ENCODE peak calls at places on chromosomes 7 and 10, in nine cellular contexts. One of them, this sample, is unnamed.

GRCh38 chr7:3154881-3155494 is 111.3 kb upstream of the CARD11 start:
- DNase-seq in fibroblast of lung: peak
- DNase-seq in AG04450: peak
- DNase-seq in kidney epithelial cell: no peak
- DNase-seq in body of pancreas: peak
- DNase-seq in CD8-positive, alpha-beta T cell: peak
- DNase-seq in upper lobe of right lung: peak
- DNase-seq in fibroblast of mammary gland: peak
- DNase-seq in HepG2: peak
- DNase-seq in this sample: no peak

GRCh38 chr10:14247650-14248258 is 83.0 kb downstream of the FRMD4A start:
- DNase-seq in fibroblast of lung: peak
- DNase-seq in AG04450: no peak
- DNase-seq in kidney epithelial cell: no peak
- DNase-seq in body of pancreas: peak
- DNase-seq in CD8-positive, alpha-beta T cell: no peak
- DNase-seq in upper lobe of right lung: no peak
- DNase-seq in fibroblast of mammary gland: no peak
- DNase-seq in HepG2: no peak
- DNase-seq in this sample: peak

GRCh38 chr7:156790264-156790663 is 102.7 kb downstream of the LMBR1 start:
- DNase-seq in fibroblast of lung: no peak
- DNase-seq in AG04450: no peak
- DNase-seq in kidney epithelial cell: no peak
- DNase-seq in body of pancreas: no peak
- DNase-seq in CD8-positive, alpha-beta T cell: no peak
- DNase-seq in upper lobe of right lung: no peak
- DNase-seq in fibroblast of mammary gland: no peak
- DNase-seq in HepG2: peak
- DNase-seq in this sample: no peak

GRCh38 chr10:125779403-125780327 is 4.0 kb upstream of the MMP21 start:
- DNase-seq in fibroblast of lung: no peak
- DNase-seq in AG04450: no peak
- DNase-seq in kidney epithelial cell: no peak
- DNase-seq in body of pancreas: no peak
- DNase-seq in CD8-positive, alpha-beta T cell: no peak
- DNase-seq in upper lobe of right lung: no peak
- DNase-seq in fibroblast of mammary gland: no peak
- DNase-seq in HepG2: no peak
- DNase-seq in this sample: no peak

GRCh38 chr7:114820993-114821945 is 100.6 kb upstream of the MDFIC start:
- DNase-seq in fibroblast of lung: peak
- DNase-seq in AG04450: no peak
- DNase-seq in kidney epithelial cell: no peak
- DNase-seq in body of pancreas: no peak
- DNase-seq in CD8-positive, alpha-beta T cell: no peak
- DNase-seq in upper lobe of right lung: no peak
- DNase-seq in fibroblast of mammary gland: peak
- DNase-seq in HepG2: no peak
- DNase-seq in this sample: no peak

GRCh38 chr10:23146069-23146657 is 45.9 kb upstream of the PTF1A start:
- DNase-seq in fibroblast of lung: no peak
- DNase-seq in AG04450: no peak
- DNase-seq in kidney epithelial cell: no peak
- DNase-seq in body of pancreas: no peak
- DNase-seq in CD8-positive, alpha-beta T cell: no peak
- DNase-seq in upper lobe of right lung: no peak
- DNase-seq in fibroblast of mammary gland: no peak
- DNase-seq in HepG2: no peak
- DNase-seq in this sample: no peak

GRCh38 chr7:50304158-50304910 is at the start of gene IKZF1:
- DNase-seq in fibroblast of lung: no peak
- DNase-seq in AG04450: no peak
- DNase-seq in kidney epithelial cell: no peak
- DNase-seq in body of pancreas: peak
- DNase-seq in CD8-positive, alpha-beta T cell: peak
- DNase-seq in upper lobe of right lung: peak
- DNase-seq in fibroblast of mammary gland: no peak
- DNase-seq in HepG2: no peak
- DNase-seq in this sample: no peak

GRCh38 chr10:122181901-122182799 is 88.9 kb upstream of the BTBD16 start:
- DNase-seq in fibroblast of lung: peak
- DNase-seq in AG04450: no peak
- DNase-seq in kidney epithelial cell: no peak
- DNase-seq in body of pancreas: no peak
- DNase-seq in CD8-positive, alpha-beta T cell: no peak
- DNase-seq in upper lobe of right lung: no peak
- DNase-seq in fibroblast of mammary gland: peak
- DNase-seq in HepG2: no peak
- DNase-seq in this sample: peak

GRCh38 chr10:109957092-109957797 is 33.9 kb upstream of the XPNPEP1 start:
- DNase-seq in fibroblast of lung: no peak
- DNase-seq in AG04450: no peak
- DNase-seq in kidney epithelial cell: no peak
- DNase-seq in body of pancreas: peak
- DNase-seq in CD8-positive, alpha-beta T cell: no peak
- DNase-seq in upper lobe of right lung: no peak
- DNase-seq in fibroblast of mammary gland: no peak
- DNase-seq in HepG2: no peak
- DNase-seq in this sample: no peak

GRCh38 chr7:111527545-111527944 is 34.7 kb downstream of the IMMP2L start:
- DNase-seq in fibroblast of lung: no peak
- DNase-seq in AG04450: no peak
- DNase-seq in kidney epithelial cell: no peak
- DNase-seq in body of pancreas: no peak
- DNase-seq in CD8-positive, alpha-beta T cell: no peak
- DNase-seq in upper lobe of right lung: no peak
- DNase-seq in fibroblast of mammary gland: no peak
- DNase-seq in HepG2: no peak
- DNase-seq in this sample: no peak

GRCh38 chr10:7515549-7515948 is 104.7 kb upstream of the SFMBT2 start:
- DNase-seq in fibroblast of lung: no peak
- DNase-seq in AG04450: no peak
- DNase-seq in kidney epithelial cell: no peak
- DNase-seq in body of pancreas: no peak
- DNase-seq in CD8-positive, alpha-beta T cell: no peak
- DNase-seq in upper lobe of right lung: no peak
- DNase-seq in fibroblast of mammary gland: no peak
- DNase-seq in HepG2: no peak
- DNase-seq in this sample: no peak

GRCh38 chr10:18159596-18159995 is 19.4 kb downstream of the CACNB2 start:
- DNase-seq in fibroblast of lung: no peak
- DNase-seq in AG04450: no peak
- DNase-seq in kidney epithelial cell: no peak
- DNase-seq in body of pancreas: no peak
- DNase-seq in CD8-positive, alpha-beta T cell: no peak
- DNase-seq in upper lobe of right lung: no peak
- DNase-seq in fibroblast of mammary gland: peak
- DNase-seq in HepG2: no peak
- DNase-seq in this sample: no peak

GRCh38 chr7:105932835-105933477 is 30.1 kb upstream of the CDHR3 start:
- DNase-seq in fibroblast of lung: peak
- DNase-seq in AG04450: peak
- DNase-seq in kidney epithelial cell: no peak
- DNase-seq in body of pancreas: no peak
- DNase-seq in CD8-positive, alpha-beta T cell: no peak
- DNase-seq in upper lobe of right lung: no peak
- DNase-seq in fibroblast of mammary gland: peak
- DNase-seq in HepG2: no peak
- DNase-seq in this sample: peak

GRCh38 chr7:105935250-105935649 is 27.8 kb upstream of the CDHR3 start:
- DNase-seq in fibroblast of lung: no peak
- DNase-seq in AG04450: no peak
- DNase-seq in kidney epithelial cell: no peak
- DNase-seq in body of pancreas: peak
- DNase-seq in CD8-positive, alpha-beta T cell: no peak
- DNase-seq in upper lobe of right lung: no peak
- DNase-seq in fibroblast of mammary gland: no peak
- DNase-seq in HepG2: no peak
- DNase-seq in this sample: no peak

GRCh38 chr7:105937411-105937810 is 25.7 kb upstream of the CDHR3 start:
- DNase-seq in fibroblast of lung: no peak
- DNase-seq in AG04450: no peak
- DNase-seq in kidney epithelial cell: no peak
- DNase-seq in body of pancreas: no peak
- DNase-seq in CD8-positive, alpha-beta T cell: no peak
- DNase-seq in upper lobe of right lung: no peak
- DNase-seq in fibroblast of mammary gland: no peak
- DNase-seq in HepG2: no peak
- DNase-seq in this sample: no peak

GRCh38 chr7:105931179-105931578 is 31.9 kb upstream of the CDHR3 start:
- DNase-seq in fibroblast of lung: no peak
- DNase-seq in AG04450: no peak
- DNase-seq in kidney epithelial cell: no peak
- DNase-seq in body of pancreas: no peak
- DNase-seq in CD8-positive, alpha-beta T cell: no peak
- DNase-seq in upper lobe of right lung: no peak
- DNase-seq in fibroblast of mammary gland: no peak
- DNase-seq in HepG2: no peak
- DNase-seq in this sample: no peak

DNA sequence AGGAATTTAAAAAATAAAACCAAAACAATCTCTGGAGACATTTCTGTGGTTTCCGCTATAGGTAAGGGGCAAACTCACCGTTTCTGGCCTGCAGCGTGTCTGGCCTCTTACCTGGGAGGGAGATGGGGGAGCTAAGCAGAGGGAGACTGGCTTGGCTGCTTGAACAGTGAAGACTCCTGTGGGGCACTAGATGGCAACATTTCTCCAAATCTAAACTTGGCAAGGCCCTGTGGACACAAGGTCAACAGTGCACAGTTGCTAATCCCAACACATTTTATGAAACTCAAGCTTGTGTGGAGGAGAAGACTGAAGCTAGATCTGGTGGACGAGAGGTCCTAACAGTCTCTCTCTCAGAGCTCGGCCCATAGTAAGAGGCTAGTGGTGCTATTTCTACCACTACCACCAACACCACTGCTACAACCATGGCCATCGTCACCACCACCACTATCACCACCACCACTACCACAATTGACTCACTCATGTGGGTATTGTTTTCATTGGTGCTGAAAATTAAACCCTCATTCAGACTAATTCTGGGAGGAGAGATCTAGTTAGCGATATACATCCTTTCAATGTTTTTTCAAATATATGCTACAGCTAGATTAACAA is 28.4 kb upstream of the CDHR3 start:
- DNase-seq in fibroblast of lung: peak
- DNase-seq in AG04450: no peak
- DNase-seq in kidney epithelial cell: no peak
- DNase-seq in body of pancreas: peak
- DNase-seq in CD8-positive, alpha-beta T cell: no peak
- DNase-seq in upper lobe of right lung: no peak
- DNase-seq in fibroblast of mammary gland: peak
- DNase-seq in HepG2: peak
- DNase-seq in this sample: peak
- TF ChIP-seq CTCF in fibroblast of lung: peak
- TF ChIP-seq CTCF in AG04450: peak
- TF ChIP-seq CTCF in kidney epithelial cell: peak
- TF ChIP-seq CTCF in body of pancreas: peak
- TF ChIP-seq CTCF in CD8-positive, alpha-beta T cell: no peak
- TF ChIP-seq CTCF in upper lobe of right lung: peak
- TF ChIP-seq CTCF in fibroblast of mammary gland: peak
- TF ChIP-seq CTCF in HepG2: peak
- TF ChIP-seq CTCF in this sample: peak

DNA sequence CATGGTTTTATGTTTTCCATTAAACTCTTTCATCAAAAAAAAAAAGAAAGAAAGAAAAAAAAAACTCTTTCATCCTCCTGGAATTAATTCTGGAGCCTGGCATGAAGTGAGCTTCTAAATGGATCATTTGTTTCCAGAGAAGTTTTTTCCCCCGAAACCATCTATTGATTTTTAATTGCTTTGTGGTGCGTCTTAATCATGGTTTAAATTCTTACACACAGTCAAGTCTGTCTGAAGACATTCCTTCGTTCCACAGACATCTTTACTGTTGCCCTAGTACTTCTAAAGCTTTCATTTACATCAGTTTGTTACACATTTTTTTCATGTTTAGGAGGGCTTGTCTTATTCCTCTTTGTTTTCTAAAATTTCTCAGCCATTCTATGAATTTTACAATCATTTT is 493.4 kb upstream of the FOXK1 start:
- DNase-seq in fibroblast of lung: peak
- DNase-seq in AG04450: no peak
- DNase-seq in kidney epithelial cell: no peak
- DNase-seq in body of pancreas: no peak
- DNase-seq in CD8-positive, alpha-beta T cell: no peak
- DNase-seq in upper lobe of right lung: no peak
- DNase-seq in fibroblast of mammary gland: no peak
- DNase-seq in HepG2: no peak
- DNase-seq in this sample: no peak
- H3K4me3 ChIP-seq in fibroblast of lung: no peak
- H3K4me3 ChIP-seq in AG04450: no peak
- H3K4me3 ChIP-seq in kidney epithelial cell: no peak
- H3K4me3 ChIP-seq in body of pancreas: no peak
- H3K4me3 ChIP-seq in CD8-positive, alpha-beta T cell: no peak
- H3K4me3 ChIP-seq in upper lobe of right lung: no peak
- H3K4me3 ChIP-seq in fibroblast of mammary gland: no peak
- H3K4me3 ChIP-seq in HepG2: no peak
- H3K4me3 ChIP-seq in this sample: no peak

GRCh38 chr7:39153647-39154046 is 175.9 kb downstream of the POU6F2 start:
- DNase-seq in fibroblast of lung: no peak
- DNase-seq in AG04450: no peak
- DNase-seq in kidney epithelial cell: no peak
- DNase-seq in body of pancreas: no peak
- DNase-seq in CD8-positive, alpha-beta T cell: no peak
- DNase-seq in upper lobe of right lung: no peak
- DNase-seq in fibroblast of mammary gland: no peak
- DNase-seq in HepG2: no peak
- DNase-seq in this sample: no peak
- TF ChIP-seq CTCF in fibroblast of lung: no peak
- TF ChIP-seq CTCF in AG04450: no peak
- TF ChIP-seq CTCF in kidney epithelial cell: no peak
- TF ChIP-seq CTCF in body of pancreas: no peak
- TF ChIP-seq CTCF in CD8-positive, alpha-beta T cell: no peak
- TF ChIP-seq CTCF in upper lobe of right lung: no peak
- TF ChIP-seq CTCF in fibroblast of mammary gland: no peak
- TF ChIP-seq CTCF in HepG2: no peak
- TF ChIP-seq CTCF in this sample: no peak

DNA sequence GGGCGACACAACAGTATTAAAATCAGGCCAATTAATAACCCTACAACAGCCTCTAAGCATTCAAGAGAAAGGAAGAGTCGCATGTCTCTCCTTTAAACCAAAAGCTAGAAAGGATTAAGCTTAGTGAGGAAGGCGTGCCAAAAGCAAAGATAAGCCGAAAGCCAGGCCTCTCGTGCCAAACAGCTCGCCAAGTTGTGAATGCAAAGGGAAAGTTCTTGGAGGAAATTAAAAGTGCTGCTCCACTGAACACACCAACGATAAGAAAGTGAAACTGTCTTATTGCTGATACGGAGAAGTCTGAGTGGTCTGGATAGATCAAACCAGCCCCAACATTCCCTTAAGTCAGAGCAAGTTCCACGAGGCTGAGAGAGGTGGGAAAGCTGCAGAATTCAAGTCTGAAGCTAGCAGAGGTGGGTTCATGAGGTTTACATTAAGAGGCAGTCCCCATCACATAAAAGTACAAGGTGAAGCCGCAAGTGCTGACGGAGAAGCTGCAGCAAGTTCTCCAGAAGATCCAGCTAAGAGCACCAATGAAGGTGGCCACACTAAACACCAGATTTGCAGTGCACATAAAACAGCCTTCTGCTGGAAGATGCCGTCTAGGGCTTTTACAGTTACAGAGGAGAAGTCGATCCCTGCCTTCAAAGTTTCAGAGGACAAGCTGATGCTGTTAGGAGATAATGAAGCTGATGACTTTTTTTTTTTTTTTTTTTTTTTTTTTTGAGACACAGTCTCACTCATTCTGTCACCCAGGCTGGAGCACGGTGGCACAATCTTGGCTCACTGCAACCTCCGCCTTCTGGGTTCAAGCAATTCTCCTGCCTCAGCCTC is 194.7 kb downstream of the MAD1L1 start:
- DNase-seq in fibroblast of lung: peak
- DNase-seq in AG04450: no peak
- DNase-seq in kidney epithelial cell: no peak
- DNase-seq in body of pancreas: peak
- DNase-seq in CD8-positive, alpha-beta T cell: no peak
- DNase-seq in upper lobe of right lung: peak
- DNase-seq in fibroblast of mammary gland: peak
- DNase-seq in HepG2: no peak
- DNase-seq in this sample: peak
- H3K4me3 ChIP-seq in fibroblast of lung: peak
- H3K4me3 ChIP-seq in AG04450: peak
- H3K4me3 ChIP-seq in kidney epithelial cell: no peak
- H3K4me3 ChIP-seq in body of pancreas: no peak
- H3K4me3 ChIP-seq in CD8-positive, alpha-beta T cell: peak
- H3K4me3 ChIP-seq in upper lobe of right lung: peak
- H3K4me3 ChIP-seq in fibroblast of mammary gland: peak
- H3K4me3 ChIP-seq in HepG2: no peak
- H3K4me3 ChIP-seq in this sample: peak

This sample was measured in retinal pigment epithelial cell.